ENCODE peak calls at places on chromosomes 7 and 10, in nine cellular contexts. N, M, E, L, V, F, K, T and O are unnamed samples.

GRCh38 chr10:86087716-86088115 is 278.9 kb downstream of the GRID1 start:
- DNase-seq in N (peak), M (no peak), K (no peak), L (no peak), V (peak), T (no peak), E (no peak), F (no peak), O (no peak)

GRCh38 chr7:134513169-134513752 is 14.1 kb upstream of the AKR1B10 start:
- DNase-seq in T (peak), E (peak), L (peak), V (no peak), F (peak), K (peak), M (peak), N (peak), O (peak)

GRCh38 chr7:121204537-121204936 is 124.3 kb upstream of the WNT16 start:
- DNase-seq in E (peak), L (no peak), F (no peak), M (peak), T (peak), K (no peak), N (no peak), V (no peak), O (peak)

GRCh38 chr10:72321248-72322029 is 33.3 kb downstream of the DNAJB12 start:
- DNase-seq in V (no peak), T (no peak), N (no peak), K (no peak), F (no peak), L (no peak), M (no peak), E (no peak), O (no peak)

GRCh38 chr10:7239312-7239985 is 171.4 kb downstream of the SFMBT2 start:
- DNase-seq in F (no peak), K (no peak), T (no peak), M (no peak), N (no peak), E (no peak), V (no peak), L (no peak), O (no peak)

GRCh38 chr10:103053659-103054581 is 135.8 kb downstream of the CNNM2 start:
- DNase-seq in K (no peak), F (peak), M (peak), L (peak), V (peak), E (peak), N (peak), T (peak), O (no peak)

GRCh38 chr10:14215601-14216000 is 115.1 kb downstream of the FRMD4A start:
- DNase-seq in F (no peak), V (no peak), E (no peak), N (no peak), K (no peak), L (no peak), M (no peak), T (no peak), O (no peak)

GRCh38 chr10:42876945-42877344 is 94.3 kb downstream of the BMS1 start:
- DNase-seq in E (no peak), M (no peak), K (no peak), N (no peak), T (no peak), V (no peak), L (no peak), F (no peak), O (no peak)

GRCh38 chr10:86960003-86960862 is 1.8 kb downstream of the SNCG start:
- DNase-seq in V (no peak), M (peak), F (peak), T (peak), N (no peak), L (peak), K (peak), E (peak), O (peak)